ENCODE peak calls at places on chromosomes 4 and X, in seven cellular contexts. One of them, this sample, is unnamed.
A peak's percentile ranks its signal among the peaks of the same experiment; 100 is the strongest.

GRCh38 chr4:122978789-122979188 is 56.4 kb upstream of the NUDT6 start:
- DNase-seq in Ammon's horn: no peak
- DNase-seq in Kasumi-1: no peak
- DNase-seq in ACHN: no peak
- DNase-seq in brain microvascular endothelial cell: no peak
- DNase-seq in sciatic nerve: no peak
- DNase-seq in A172: no peak
- DNase-seq in this sample: no peak

GRCh38 chrX:102950908-102951866 is 14.1 kb downstream of the RAB40AL start:
- DNase-seq in sciatic nerve: peak; percentile 66
- DNase-seq in Kasumi-1: peak; percentile 57
- DNase-seq in brain microvascular endothelial cell: peak; percentile 35
- DNase-seq in Ammon's horn: peak; percentile 45
- DNase-seq in ACHN: peak; percentile 46
- DNase-seq in A172: peak; percentile 10
- DNase-seq in this sample: peak; percentile 71

GRCh38 chrX:46444011-46444410 is 101.2 kb downstream of the ZNF674 start:
- DNase-seq in Ammon's horn: no peak
- DNase-seq in brain microvascular endothelial cell: peak; percentile 69
- DNase-seq in sciatic nerve: no peak
- DNase-seq in Kasumi-1: no peak
- DNase-seq in A172: peak; percentile 91
- DNase-seq in ACHN: peak; percentile 77
- DNase-seq in this sample: no peak

GRCh38 chrX:64204701-64205440 is 637 bp downstream of the AMER1 start:
- DNase-seq in sciatic nerve: peak; percentile 65
- DNase-seq in Kasumi-1: peak; percentile 17
- DNase-seq in ACHN: peak; percentile 19
- DNase-seq in brain microvascular endothelial cell: no peak
- DNase-seq in Ammon's horn: peak; percentile 45
- DNase-seq in A172: peak; percentile 12
- DNase-seq in this sample: peak; percentile 14

GRCh38 chr4:161376275-161376674 is 787.5 kb downstream of the FSTL5 start:
- DNase-seq in Kasumi-1: no peak
- DNase-seq in A172: no peak
- DNase-seq in Ammon's horn: no peak
- DNase-seq in brain microvascular endothelial cell: no peak
- DNase-seq in ACHN: no peak
- DNase-seq in sciatic nerve: no peak
- DNase-seq in this sample: no peak

GRCh38 chrX:7074135-7074907 is 73.2 kb upstream of the STS start:
- DNase-seq in A172: no peak
- DNase-seq in sciatic nerve: no peak
- DNase-seq in Ammon's horn: no peak
- DNase-seq in brain microvascular endothelial cell: no peak
- DNase-seq in Kasumi-1: no peak
- DNase-seq in ACHN: peak; percentile 0
- DNase-seq in this sample: no peak

GRCh38 chrX:20523626-20524312 is 257.1 kb upstream of the RPS6KA3 start:
- DNase-seq in ACHN: no peak
- DNase-seq in sciatic nerve: no peak
- DNase-seq in brain microvascular endothelial cell: no peak
- DNase-seq in Kasumi-1: peak; percentile 14
- DNase-seq in Ammon's horn: no peak
- DNase-seq in A172: no peak
- DNase-seq in this sample: no peak

GRCh38 chrX:41302293-41302868 is 31.6 kb upstream of the DDX3X start:
- DNase-seq in brain microvascular endothelial cell: no peak
- DNase-seq in sciatic nerve: no peak
- DNase-seq in ACHN: no peak
- DNase-seq in Ammon's horn: no peak
- DNase-seq in A172: peak; percentile 24
- DNase-seq in Kasumi-1: no peak
- DNase-seq in this sample: no peak

GRCh38 chr4:120052840-120053239 is 13.8 kb downstream of the MAD2L1 start:
- DNase-seq in brain microvascular endothelial cell: peak; percentile 96
- DNase-seq in sciatic nerve: peak; percentile 58
- DNase-seq in Kasumi-1: no peak
- DNase-seq in ACHN: peak; percentile 28
- DNase-seq in Ammon's horn: no peak
- DNase-seq in A172: peak; percentile 79
- DNase-seq in this sample: no peak

GRCh38 chr4:47002593-47002992 is 9.2 kb upstream of the GABRA4 start:
- DNase-seq in Kasumi-1: peak; percentile 63
- DNase-seq in A172: peak; percentile 3
- DNase-seq in sciatic nerve: no peak
- DNase-seq in ACHN: peak; percentile 8
- DNase-seq in brain microvascular endothelial cell: peak; percentile 31
- DNase-seq in Ammon's horn: no peak
- DNase-seq in this sample: no peak

GRCh38 chr4:15428611-15429010 is 778 bp downstream of the C1QTNF7 start:
- DNase-seq in Ammon's horn: no peak
- DNase-seq in Kasumi-1: no peak
- DNase-seq in brain microvascular endothelial cell: no peak
- DNase-seq in ACHN: no peak
- DNase-seq in sciatic nerve: no peak
- DNase-seq in A172: no peak
- DNase-seq in this sample: no peak

GRCh38 chrX:30343206-30343605 is 34.0 kb upstream of the NR0B1 start:
- DNase-seq in ACHN: no peak
- DNase-seq in A172: no peak
- DNase-seq in sciatic nerve: no peak
- DNase-seq in Kasumi-1: no peak
- DNase-seq in brain microvascular endothelial cell: no peak
- DNase-seq in Ammon's horn: no peak
- DNase-seq in this sample: no peak

GRCh38 chr4:21949073-21949457 is 493 bp upstream of the KCNIP4 start:
- DNase-seq in sciatic nerve: no peak
- DNase-seq in ACHN: peak; percentile 27
- DNase-seq in brain microvascular endothelial cell: no peak
- DNase-seq in A172: no peak
- DNase-seq in Ammon's horn: no peak
- DNase-seq in Kasumi-1: no peak
- DNase-seq in this sample: no peak

GRCh38 chr4:38177035-38177791 is 217.0 kb downstream of the PTTG2 start:
- DNase-seq in brain microvascular endothelial cell: peak; percentile 53
- DNase-seq in Ammon's horn: peak; percentile 55
- DNase-seq in ACHN: no peak
- DNase-seq in Kasumi-1: peak; percentile 66
- DNase-seq in A172: no peak
- DNase-seq in sciatic nerve: no peak
- DNase-seq in this sample: peak; percentile 55

GRCh38 chrX:2334237-2334636 is 166.5 kb downstream of the DHRSX start:
- DNase-seq in ACHN: peak; percentile 2
- DNase-seq in sciatic nerve: no peak
- DNase-seq in Kasumi-1: no peak
- DNase-seq in brain microvascular endothelial cell: peak; percentile 61
- DNase-seq in A172: peak; percentile 40
- DNase-seq in Ammon's horn: no peak
- DNase-seq in this sample: no peak

GRCh38 chr4:128337863-128338262 is 50.2 kb upstream of the PGRMC2 start:
- DNase-seq in sciatic nerve: no peak
- DNase-seq in A172: no peak
- DNase-seq in Kasumi-1: peak; percentile 12
- DNase-seq in Ammon's horn: no peak
- DNase-seq in brain microvascular endothelial cell: no peak
- DNase-seq in ACHN: no peak
- DNase-seq in this sample: no peak

GRCh38 chr4:2511645-2512131 is 24.8 kb upstream of the FAM193A start:
- DNase-seq in Kasumi-1: no peak
- DNase-seq in ACHN: no peak
- DNase-seq in Ammon's horn: peak; percentile 59
- DNase-seq in sciatic nerve: no peak
- DNase-seq in A172: no peak
- DNase-seq in brain microvascular endothelial cell: no peak
- DNase-seq in this sample: no peak

GRCh38 chr4:705278-706082 is at the start of gene PCGF3:
- DNase-seq in brain microvascular endothelial cell: peak; percentile 91
- DNase-seq in sciatic nerve: peak; percentile 99
- DNase-seq in ACHN: peak; percentile 89
- DNase-seq in Ammon's horn: peak; percentile 98
- DNase-seq in A172: peak; percentile 72
- DNase-seq in Kasumi-1: peak; percentile 85
- DNase-seq in this sample: peak; percentile 93

GRCh38 chr4:25209702-25210101 is 24.1 kb upstream of the PI4K2B start:
- DNase-seq in ACHN: no peak
- DNase-seq in A172: no peak
- DNase-seq in Ammon's horn: no peak
- DNase-seq in Kasumi-1: no peak
- DNase-seq in brain microvascular endothelial cell: no peak
- DNase-seq in sciatic nerve: no peak
- DNase-seq in this sample: no peak

GRCh38 chr4:47913328-47913727 is 1.1 kb downstream of the NFXL1 start:
- DNase-seq in Ammon's horn: no peak
- DNase-seq in Kasumi-1: peak; percentile 66
- DNase-seq in ACHN: peak; percentile 14
- DNase-seq in sciatic nerve: no peak
- DNase-seq in brain microvascular endothelial cell: peak; percentile 12
- DNase-seq in A172: peak; percentile 28
- DNase-seq in this sample: no peak

GRCh38 chr4:143377635-143378099 is 41.0 kb downstream of the GAB1 start:
- DNase-seq in sciatic nerve: no peak
- DNase-seq in Ammon's horn: no peak
- DNase-seq in brain microvascular endothelial cell: no peak
- DNase-seq in Kasumi-1: peak; percentile 36
- DNase-seq in ACHN: no peak
- DNase-seq in A172: no peak
- DNase-seq in this sample: no peak

GRCh38 chr4:39178706-39179105 is 3.6 kb upstream of the WDR19 start:
- DNase-seq in ACHN: no peak
- DNase-seq in Ammon's horn: no peak
- DNase-seq in sciatic nerve: no peak
- DNase-seq in A172: no peak
- DNase-seq in brain microvascular endothelial cell: no peak
- DNase-seq in Kasumi-1: no peak
- DNase-seq in this sample: no peak

GRCh38 chr4:52750819-52751348 is 341 bp downstream of the ERVMER34-1 start:
- DNase-seq in Ammon's horn: no peak
- DNase-seq in brain microvascular endothelial cell: no peak
- DNase-seq in sciatic nerve: no peak
- DNase-seq in ACHN: no peak
- DNase-seq in Kasumi-1: no peak
- DNase-seq in A172: no peak
- DNase-seq in this sample: no peak

GRCh38 chrX:107776649-107777535 is 641 bp upstream of the NCBP2L start:
- DNase-seq in A172: peak; percentile 49
- DNase-seq in Ammon's horn: peak; percentile 90
- DNase-seq in ACHN: peak; percentile 76
- DNase-seq in Kasumi-1: peak; percentile 76
- DNase-seq in brain microvascular endothelial cell: peak; percentile 88
- DNase-seq in sciatic nerve: peak; percentile 86
- DNase-seq in this sample: peak; percentile 91

GRCh38 chr4:108115168-108115526 is 53.6 kb downstream of the LEF1 start:
- DNase-seq in brain microvascular endothelial cell: no peak
- DNase-seq in ACHN: no peak
- DNase-seq in Ammon's horn: no peak
- DNase-seq in Kasumi-1: no peak
- DNase-seq in sciatic nerve: no peak
- DNase-seq in A172: no peak
- DNase-seq in this sample: no peak

GRCh38 chrX:70769659-70770232 is 138.8 kb downstream of the TEX11 start:
- DNase-seq in brain microvascular endothelial cell: no peak
- DNase-seq in Ammon's horn: no peak
- DNase-seq in A172: no peak
- DNase-seq in sciatic nerve: no peak
- DNase-seq in Kasumi-1: peak; percentile 32
- DNase-seq in ACHN: peak; percentile 2
- DNase-seq in this sample: no peak

GRCh38 chrX:140092121-140092520 is 126.8 kb upstream of the CXorf66 start:
- DNase-seq in sciatic nerve: no peak
- DNase-seq in Ammon's horn: no peak
- DNase-seq in ACHN: no peak
- DNase-seq in brain microvascular endothelial cell: no peak
- DNase-seq in Kasumi-1: no peak
- DNase-seq in A172: no peak
- DNase-seq in this sample: no peak

GRCh38 chrX:76802698-76803097 is 375.2 kb downstream of the MAGEE1 start:
- DNase-seq in Ammon's horn: no peak
- DNase-seq in brain microvascular endothelial cell: peak; percentile 0
- DNase-seq in A172: no peak
- DNase-seq in sciatic nerve: no peak
- DNase-seq in Kasumi-1: no peak
- DNase-seq in ACHN: no peak
- DNase-seq in this sample: no peak

This sample was measured in pons.